ENCODE peak calls at places on chromosome 20, in eight cellular contexts. G, E, M, A, L, C, D and X are unnamed samples.

GRCh38 chr20:35363190-35363589 is 48.6 kb downstream of the UQCC1 start:
- DNase-seq in G (no peak), E (no peak), M (no peak), A (no peak), L (no peak), C (peak), D (no peak), X (no peak)

GRCh38 chr20:23161968-23162696 is 76.0 kb upstream of the CD93 start:
- DNase-seq in G (peak), E (peak), M (peak), A (peak), L (peak), C (no peak), D (peak), X (peak)

GRCh38 chr20:48373555-48373934 is 454.3 kb downstream of the PREX1 start:
- DNase-seq in G (no peak), E (no peak), M (no peak), A (no peak), L (no peak), C (no peak), D (no peak), X (no peak)

GRCh38 chr20:61056627-61057312 is 195.3 kb upstream of the CDH4 start:
- DNase-seq in G (no peak), E (no peak), M (no peak), A (peak), L (no peak), C (no peak), D (no peak), X (no peak)

GRCh38 chr20:48627737-48628128 is 200.1 kb downstream of the PREX1 start:
- DNase-seq in G (no peak), E (no peak), M (no peak), A (no peak), L (no peak), C (no peak), D (no peak), X (peak)

GRCh38 chr20:63896136-63896890 is 1.4 kb downstream of the DNAJC5 start:
- DNase-seq in G (peak), E (peak), M (no peak), A (no peak), L (peak), C (peak), D (no peak), X (peak)

GRCh38 chr20:10131612-10132345 is 86.9 kb upstream of the SNAP25 start:
- DNase-seq in G (peak), E (no peak), M (no peak), A (peak), L (peak), C (peak), D (no peak), X (peak)

GRCh38 chr20:38308047-38308438 is 4.1 kb downstream of the BPI start:
- DNase-seq in G (no peak), E (no peak), M (no peak), A (no peak), L (no peak), C (peak), D (no peak), X (no peak)

GRCh38 chr20:44637490-44638372 is 13.8 kb downstream of the ADA start:
- DNase-seq in G (peak), E (no peak), M (no peak), A (peak), L (no peak), C (no peak), D (no peak), X (peak)

GRCh38 chr20:50824137-50824536 is 29.3 kb downstream of the BCAS4 start:
- DNase-seq in G (no peak), E (no peak), M (no peak), A (peak), L (peak), C (peak), D (peak), X (no peak)

GRCh38 chr20:3135507-3136070 is 24.1 kb downstream of the FASTKD5 start:
- DNase-seq in G (no peak), E (no peak), M (no peak), A (no peak), L (peak), C (peak), D (no peak), X (no peak)

GRCh38 chr20:51366155-51366886 is 176.2 kb downstream of the NFATC2 start:
- DNase-seq in G (peak), E (no peak), M (no peak), A (peak), L (peak), C (peak), D (peak), X (no peak)

GRCh38 chr20:37505263-37506165 is 15.5 kb upstream of the NNAT start:
- DNase-seq in G (no peak), E (no peak), M (no peak), A (peak), L (no peak), C (no peak), D (no peak), X (no peak)

DNA sequence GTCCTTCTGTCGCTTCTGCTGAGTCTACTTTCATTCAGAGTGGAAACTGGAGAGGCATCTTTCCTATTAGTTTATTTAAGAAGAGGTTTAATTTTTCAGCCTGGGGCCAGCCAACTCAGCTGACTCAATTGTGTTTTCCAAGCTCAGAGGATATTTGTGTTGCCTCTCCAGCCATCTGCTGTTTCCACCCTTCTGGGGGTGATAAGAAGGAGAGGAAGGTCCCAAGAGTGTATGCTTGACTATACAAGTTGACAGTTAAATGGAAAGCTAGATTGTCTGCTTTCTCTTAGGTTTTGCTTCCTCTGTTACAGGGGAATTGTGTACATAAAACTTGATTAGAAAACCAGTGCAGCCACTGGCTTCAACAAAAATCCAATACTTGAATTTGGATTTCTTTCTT is 3.0 kb downstream of the PSMF1 start:
- DNase-seq in G (no peak), E (no peak), M (no peak), A (no peak), L (no peak), C (no peak), D (no peak), X (no peak)
- H3K27ac ChIP-seq in G (no peak), E (no peak), M (no peak), A (no peak), L (no peak), C (no peak), D (no peak), X (peak)

DNA sequence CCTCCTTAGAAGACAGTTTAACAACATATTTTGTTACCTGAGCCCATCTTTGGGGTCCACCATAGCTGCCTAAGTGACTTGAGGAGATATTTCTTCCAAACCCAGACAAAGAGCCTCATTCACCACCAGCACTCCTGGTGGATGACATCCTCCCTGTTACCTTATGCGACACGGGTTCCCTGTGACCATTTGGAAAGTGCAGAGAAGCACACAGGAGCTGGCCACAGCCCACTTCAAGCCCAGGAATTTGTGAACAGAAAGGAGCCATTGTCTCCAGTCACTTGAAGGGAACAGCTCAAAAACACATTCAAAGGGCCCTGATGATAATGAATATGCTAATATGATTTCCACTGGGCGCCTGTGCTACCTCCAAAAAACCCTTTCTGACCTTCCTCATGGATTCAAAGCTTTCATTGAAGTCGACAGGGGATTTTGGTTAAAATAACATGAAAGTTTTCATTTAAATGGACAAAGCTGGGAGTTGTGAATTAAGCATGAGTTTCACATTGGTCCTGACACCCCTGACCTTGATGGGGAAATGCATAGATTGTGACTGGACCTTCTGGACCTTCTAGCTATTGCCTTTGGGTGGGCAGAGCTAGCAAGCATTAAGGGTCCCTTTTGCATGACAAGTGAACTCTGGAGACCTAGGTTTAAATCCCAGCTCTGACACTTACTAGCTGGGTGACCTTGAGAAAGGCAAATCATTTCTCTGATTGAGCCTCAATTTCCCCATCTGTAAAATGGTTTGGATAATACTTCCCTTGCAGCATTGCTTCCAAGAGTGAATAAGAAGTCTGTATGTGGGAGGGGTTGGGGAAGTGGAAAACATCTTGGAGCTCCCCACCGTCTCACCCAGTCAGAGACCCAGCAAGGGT is 83.3 kb upstream of the SIRPA start:
- DNase-seq in G (no peak), E (no peak), M (peak), A (no peak), L (no peak), C (peak), D (no peak), X (no peak)
- H3K27ac ChIP-seq in G (no peak), E (peak), M (peak), A (peak), L (no peak), C (peak), D (peak), X (peak)

GRCh38 chr20:62711703-62712101 is 3.1 kb downstream of the NTSR1 start:
- DNase-seq in G (no peak), E (no peak), M (no peak), A (peak), L (no peak), C (no peak), D (no peak), X (no peak)

GRCh38 chr20:62710886-62711702 is 2.5 kb downstream of the NTSR1 start:
- DNase-seq in G (no peak), E (no peak), M (no peak), A (peak), L (peak), C (peak), D (no peak), X (peak)

GRCh38 chr20:62714799-62715198 is 6.2 kb downstream of the NTSR1 start:
- DNase-seq in G (no peak), E (no peak), M (no peak), A (no peak), L (no peak), C (no peak), D (no peak), X (no peak)

GRCh38 chr20:62714006-62714405 is 5.4 kb downstream of the NTSR1 start:
- DNase-seq in G (no peak), E (no peak), M (no peak), A (no peak), L (no peak), C (no peak), D (no peak), X (no peak)

GRCh38 chr20:62712606-62713005 is 4.0 kb downstream of the NTSR1 start:
- DNase-seq in G (no peak), E (no peak), M (no peak), A (no peak), L (no peak), C (no peak), D (no peak), X (no peak)
- H3K27ac ChIP-seq in G (no peak), E (no peak), M (no peak), A (no peak), L (no peak), C (no peak), D (no peak), X (no peak)

DNA sequence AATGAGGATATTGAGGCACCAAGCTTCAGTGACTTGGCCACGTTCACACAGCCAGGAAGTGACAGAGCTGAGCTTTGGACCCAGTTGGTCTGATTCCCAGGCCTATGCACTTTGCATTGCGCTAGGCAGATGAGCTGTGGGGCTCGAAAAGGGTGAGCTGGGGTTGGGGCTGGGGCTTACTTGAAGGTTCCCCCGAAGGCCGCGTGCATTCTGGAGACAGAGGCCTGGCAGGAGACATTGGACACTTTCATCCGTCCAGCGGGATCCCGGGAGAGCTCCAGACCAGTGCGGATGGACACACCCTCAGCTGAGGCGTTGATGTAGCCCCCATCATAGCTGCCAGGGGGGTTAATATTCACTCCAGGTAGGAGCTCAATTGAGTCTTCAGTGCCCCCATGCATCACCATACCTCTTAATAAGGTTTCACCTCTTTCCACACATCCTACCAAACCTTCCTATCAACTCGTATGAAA is 2.6 kb downstream of the PLTP start:
- DNase-seq in G (no peak), E (no peak), M (no peak), A (no peak), L (no peak), C (no peak), D (no peak), X (no peak)
- H3K27ac ChIP-seq in G (no peak), E (no peak), M (peak), A (no peak), L (no peak), C (no peak), D (no peak), X (no peak)

DNA sequence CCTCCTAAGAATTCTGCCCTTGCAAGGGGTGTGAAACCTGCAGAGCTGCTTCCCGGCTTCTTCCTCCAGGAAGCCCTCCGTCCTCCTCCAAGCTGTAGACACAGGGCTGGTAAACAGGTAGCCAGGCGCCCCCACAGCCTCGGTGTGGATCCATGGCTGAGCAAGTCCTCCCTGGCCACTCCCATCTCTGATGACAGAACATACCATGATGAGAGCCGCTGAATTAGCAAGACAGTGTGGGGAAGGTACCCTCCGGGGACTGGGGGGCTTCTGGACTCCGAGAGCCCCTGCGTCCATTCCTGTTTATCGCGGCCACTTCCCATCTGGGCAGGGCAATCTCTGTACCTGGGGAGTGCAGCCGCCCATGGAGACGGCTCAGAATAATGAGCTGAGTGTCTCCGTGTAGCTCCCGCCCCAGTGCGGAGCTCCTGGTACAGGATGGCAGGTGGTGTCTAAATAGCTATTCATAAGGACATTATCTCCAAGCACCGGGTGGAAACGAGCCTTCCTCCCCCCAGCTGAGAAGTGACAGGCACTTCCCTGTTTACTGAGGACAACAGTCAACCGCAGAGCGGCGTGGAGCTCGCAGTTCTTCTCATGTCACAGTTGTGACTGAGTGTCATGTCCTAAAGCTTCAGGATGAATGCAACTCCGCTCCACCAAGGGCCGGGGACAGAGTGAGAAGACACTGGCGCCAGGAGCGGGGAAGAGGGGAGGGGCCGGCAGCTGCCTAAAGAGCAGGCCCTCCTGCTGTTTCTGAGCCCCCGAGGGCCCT is 22.7 kb upstream of the NTSR1 start:
- DNase-seq in G (no peak), E (peak), M (no peak), A (no peak), L (peak), C (no peak), D (no peak), X (peak)
- H3K27ac ChIP-seq in G (no peak), E (no peak), M (no peak), A (no peak), L (no peak), C (no peak), D (no peak), X (peak)

GRCh38 chr20:56595746-56596478 is 33.2 kb upstream of the TFAP2C start:
- DNase-seq in G (no peak), E (no peak), M (no peak), A (no peak), L (no peak), C (no peak), D (no peak), X (no peak)
- H3K27ac ChIP-seq in G (no peak), E (no peak), M (no peak), A (no peak), L (no peak), C (no peak), D (no peak), X (no peak)

DNA sequence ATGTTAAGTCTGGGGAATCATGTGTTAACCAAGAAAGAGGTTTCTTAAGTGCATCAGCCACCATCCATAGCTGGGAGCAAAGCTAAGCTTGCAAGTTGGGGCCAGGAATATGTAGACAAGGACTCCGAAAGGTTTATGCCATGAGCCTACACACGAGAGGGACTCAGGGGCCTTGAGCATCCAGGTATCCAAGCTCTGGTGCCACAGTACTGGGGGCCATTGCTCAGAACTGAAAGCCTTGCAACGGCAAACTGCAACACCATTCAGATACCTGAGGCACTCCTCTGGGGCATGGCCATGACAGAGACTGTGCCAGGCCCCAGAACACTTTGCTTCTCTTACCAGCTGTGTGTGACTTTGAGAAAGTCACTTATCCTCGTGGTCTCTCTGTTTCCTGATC is 27.6 kb downstream of the PRND start:
- DNase-seq in G (no peak), E (no peak), M (no peak), A (no peak), L (no peak), C (no peak), D (no peak), X (no peak)
- H3K27ac ChIP-seq in G (no peak), E (no peak), M (no peak), A (no peak), L (no peak), C (no peak), D (no peak), X (no peak)

DNA sequence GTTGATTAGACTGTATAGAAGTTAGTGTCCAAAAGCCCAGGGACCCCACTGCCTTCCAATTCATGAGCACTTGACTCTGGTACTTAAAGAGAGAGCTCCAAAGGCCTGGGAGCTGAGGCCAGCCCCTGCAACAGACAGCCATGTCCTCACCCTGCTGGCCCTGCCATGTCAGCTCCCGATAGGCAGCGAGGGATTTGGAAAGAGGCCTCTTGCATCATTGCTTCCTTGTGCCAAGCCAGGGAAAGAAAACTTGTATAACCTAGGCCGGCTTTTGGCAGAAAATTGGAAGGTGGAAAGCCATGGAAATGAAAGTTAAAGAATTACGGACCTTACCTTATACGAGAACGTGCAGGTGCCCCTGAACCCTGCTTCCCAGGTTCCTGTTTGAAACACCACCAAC is 8.4 kb upstream of the PCK1 start:
- DNase-seq in G (no peak), E (no peak), M (no peak), A (no peak), L (no peak), C (no peak), D (no peak), X (no peak)
- H3K27ac ChIP-seq in G (no peak), E (no peak), M (no peak), A (no peak), L (no peak), C (no peak), D (no peak), X (no peak)

GRCh38 chr20:32333181-32333987 is 24.7 kb upstream of the ASXL1 start:
- DNase-seq in G (no peak), E (no peak), M (no peak), A (no peak), L (no peak), C (no peak), D (no peak), X (no peak)
- H3K27ac ChIP-seq in G (peak), E (peak), M (no peak), A (no peak), L (no peak), C (no peak), D (no peak), X (peak)